ENCODE peak calls at places on chromosomes 3 and 15, in four cellular contexts. O is H1, Y is HepG2, Q is GM12878. B is an unnamed sample.

GRCh38 chr15:39474657-39475056 is 106.2 kb upstream of the THBS1 start:
- DNase-seq in O (no peak), Y (no peak), Q (no peak), B (no peak)

GRCh38 chr3:129627350-129628168 is 21.1 kb upstream of the PLXND1 start:
- DNase-seq in O (peak), Y (peak), Q (peak), B (peak)

GRCh38 chr3:73582535-73582934 is 42.2 kb downstream of the PDZRN3 start:
- DNase-seq in O (no peak), Y (no peak), Q (no peak), B (no peak)

GRCh38 chr3:177336841-177337430 is 139.7 kb upstream of the TBL1XR1 start:
- DNase-seq in O (peak), Y (no peak), Q (no peak), B (no peak)

GRCh38 chr15:42623951-42624350 is 48.5 kb downstream of the STARD9 start:
- DNase-seq in O (no peak), Y (no peak), Q (no peak), B (no peak)

GRCh38 chr15:40590635-40591105 is 3.4 kb upstream of the KNL1 start:
- DNase-seq in O (no peak), Y (no peak), Q (no peak), B (no peak)

GRCh38 chr15:86183765-86184491 is 104.3 kb downstream of the AGBL1 start:
- DNase-seq in O (no peak), Y (no peak), Q (no peak), B (no peak)

GRCh38 chr3:14418670-14419250 is 16.4 kb downstream of the SLC6A6 start:
- DNase-seq in O (no peak), Y (peak), Q (no peak), B (no peak)

GRCh38 chr15:39191871-39192281 is 389.0 kb upstream of the THBS1 start:
- DNase-seq in O (no peak), Y (peak), Q (no peak), B (no peak)

GRCh38 chr3:143832433-143832832 is 15.8 kb downstream of the SLC9A9 start:
- DNase-seq in O (no peak), Y (no peak), Q (no peak), B (no peak)

GRCh38 chr3:30597131-30597768 is 9.2 kb upstream of the TGFBR2 start:
- DNase-seq in O (no peak), Y (peak), Q (no peak), B (no peak)

GRCh38 chr3:19543212-19543841 is 390.7 kb downstream of the EFHB start:
- DNase-seq in O (peak), Y (peak), Q (peak), B (peak)

GRCh38 chr3:37949866-37950265 is 40.7 kb upstream of the VILL start:
- DNase-seq in O (peak), Y (no peak), Q (no peak), B (no peak)

GRCh38 chr3:52136513-52136912 is 17.7 kb downstream of the POC1A start:
- DNase-seq in O (no peak), Y (no peak), Q (no peak), B (no peak)

GRCh38 chr3:52056521-52056967 is at the start of gene DUSP7:
- DNase-seq in O (peak), Y (no peak), Q (no peak), B (no peak)

GRCh38 chr15:63012444-63012843 is 30.1 kb upstream of the TPM1 start:
- DNase-seq in O (no peak), Y (no peak), Q (no peak), B (no peak)

GRCh38 chr3:44421280-44421679 is 56.2 kb downstream of the ZNF445 start:
- DNase-seq in O (no peak), Y (no peak), Q (no peak), B (no peak)

GRCh38 chr3:117355566-117355965 is 646.0 kb downstream of the TUSC7 start:
- DNase-seq in O (peak), Y (peak), Q (no peak), B (peak)

GRCh38 chr15:71802770-71803169 is 7.6 kb upstream of the NR2E3 start:
- DNase-seq in O (peak), Y (no peak), Q (no peak), B (no peak)

GRCh38 chr3:4550957-4551754 is 58.0 kb downstream of the ITPR1 start:
- DNase-seq in O (no peak), Y (no peak), Q (no peak), B (no peak)

GRCh38 chr3:171274222-171274621 is 186.0 kb downstream of the TNIK start:
- DNase-seq in O (no peak), Y (no peak), Q (no peak), B (no peak)

GRCh38 chr3:43766672-43767465 is 76.1 kb downstream of the ABHD5 start:
- DNase-seq in O (no peak), Y (no peak), Q (no peak), B (no peak)

GRCh38 chr15:90465930-90466567 is 63.7 kb upstream of the CRTC3 start:
- DNase-seq in O (no peak), Y (no peak), Q (no peak), B (no peak)

GRCh38 chr15:59200560-59200959 is 6.1 kb upstream of the LDHAL6B start:
- DNase-seq in O (no peak), Y (no peak), Q (no peak), B (no peak)

GRCh38 chr3:65672876-65673815 is 365.6 kb downstream of the MAGI1 start:
- DNase-seq in O (peak), Y (peak), Q (no peak), B (peak)

GRCh38 chr3:129439381-129439816 is 349 bp downstream of the MBD4 start:
- DNase-seq in O (no peak), Y (no peak), Q (no peak), B (no peak)

GRCh38 chr15:78944202-78944625 is 632 bp downstream of the CTSH start:
- DNase-seq in O (no peak), Y (no peak), Q (no peak), B (no peak)

GRCh38 chr3:171056528-171056927 is 30.0 kb upstream of the SLC2A2 start:
- DNase-seq in O (no peak), Y (peak), Q (no peak), B (no peak)

GRCh38 chr3:144286235-144286910 is 314.8 kb downstream of the DIPK2A start:
- DNase-seq in O (no peak), Y (no peak), Q (no peak), B (no peak)

GRCh38 chr15:41022487-41023090 is 69.3 kb downstream of the CHAC1 start:
- DNase-seq in O (peak), Y (peak), Q (peak), B (peak)

GRCh38 chr15:74540135-74540760 is 772 bp upstream of the ARID3B start:
- DNase-seq in O (no peak), Y (peak), Q (no peak), B (no peak)

GRCh38 chr3:66181764-66182163 is 39.0 kb upstream of the SLC25A26 start:
- DNase-seq in O (no peak), Y (no peak), Q (no peak), B (no peak)

GRCh38 chr3:143603774-143604173 is 244.5 kb downstream of the SLC9A9 start:
- DNase-seq in O (no peak), Y (no peak), Q (no peak), B (no peak)

GRCh38 chr15:45391746-45392711 is 13.7 kb upstream of the GATM start:
- DNase-seq in O (no peak), Y (no peak), Q (peak), B (no peak)

GRCh38 chr3:44885618-44886017 is 11.2 kb downstream of the TGM4 start:
- DNase-seq in O (no peak), Y (peak), Q (no peak), B (no peak)

GRCh38 chr3:42590989-42591756 is 513 bp downstream of the SS18L2 start:
- DNase-seq in O (no peak), Y (no peak), Q (no peak), B (no peak)

GRCh38 chr3:7630925-7631324 is 770.0 kb downstream of the GRM7 start:
- DNase-seq in O (no peak), Y (no peak), Q (no peak), B (no peak)

GRCh38 chr3:169323580-169324453 is 339.7 kb downstream of the MECOM start:
- DNase-seq in O (no peak), Y (no peak), Q (no peak), B (no peak)

DNA sequence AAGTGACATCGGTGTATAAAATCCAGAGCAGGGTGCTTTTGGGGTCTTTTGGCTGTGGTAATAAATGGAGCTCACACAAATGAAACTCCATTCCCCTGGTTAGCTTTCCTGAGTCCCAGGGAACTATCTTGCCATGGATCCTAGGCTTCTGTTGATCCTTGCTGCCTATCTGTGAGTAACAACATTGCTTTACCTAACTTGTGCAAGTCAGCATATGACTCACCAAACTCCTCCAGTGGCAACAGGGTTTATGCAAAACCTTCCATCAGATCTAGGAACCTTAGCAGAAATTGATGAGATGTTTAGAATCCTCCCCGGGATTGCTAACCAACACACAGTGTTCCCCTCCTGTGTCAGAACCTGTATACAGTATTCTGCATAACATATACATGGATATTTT is 105.4 kb downstream of the SCAPER start:
- DNase-seq in O (no peak), Y (no peak), Q (no peak), B (no peak)
- TF ChIP-seq YY1 in O (no peak), Y (no peak), Q (no peak), B (no peak)

GRCh38 chr15:92393994-92394326 is 279 bp downstream of the ST8SIA2 start:
- DNase-seq in O (no peak), Y (no peak), Q (no peak), B (no peak)

GRCh38 chr15:92393287-92393993 is at the start of gene ST8SIA2:
- DNase-seq in O (peak), Y (no peak), Q (no peak), B (no peak)

GRCh38 chr15:92392462-92392861 is 1.2 kb upstream of the ST8SIA2 start:
- DNase-seq in O (peak), Y (no peak), Q (no peak), B (no peak)

GRCh38 chr15:92391640-92392039 is 2.0 kb upstream of the ST8SIA2 start:
- DNase-seq in O (peak), Y (peak), Q (no peak), B (no peak)

DNA sequence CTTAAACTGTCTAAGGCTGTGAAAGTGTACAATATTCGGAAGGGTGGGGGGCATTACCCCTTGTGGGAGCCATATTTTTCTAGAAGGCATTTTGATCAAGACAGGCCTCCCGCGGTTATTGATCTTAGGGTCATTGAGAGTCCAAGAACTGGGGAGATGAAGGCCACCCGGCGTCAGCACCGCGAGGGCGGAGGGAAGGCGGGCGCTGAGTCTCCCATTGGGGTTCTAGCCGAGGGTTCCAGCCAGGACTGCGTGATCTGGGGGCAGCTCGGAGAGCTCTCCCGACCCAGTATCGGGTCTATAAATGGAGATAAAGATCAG is 755 bp upstream of the ST8SIA2 start:
- DNase-seq in O (peak), Y (no peak), Q (no peak), B (no peak)
- H3K4me3 ChIP-seq in O (peak), Y (no peak), Q (no peak), B (peak)

GRCh38 chr15:33453761-33454160 is 143.0 kb downstream of the RYR3 start:
- DNase-seq in O (no peak), Y (no peak), Q (no peak), B (no peak)
- TF ChIP-seq SUZ12 in O (no peak), Y (no peak), Q (no peak), B (no peak)

GRCh38 chr3:114456742-114457141 is 162.9 kb downstream of the TIGIT start:
- DNase-seq in O (no peak), Y (no peak), Q (peak), B (no peak)
- TF ChIP-seq YY1 in O (no peak), Y (no peak), Q (peak), B (no peak)

GRCh38 chr3:23077126-23077525 is 126.0 kb upstream of the UBE2E2 start:
- DNase-seq in O (no peak), Y (no peak), Q (no peak), B (no peak)

GRCh38 chr3:23084367-23084766 is 118.8 kb upstream of the UBE2E2 start:
- DNase-seq in O (no peak), Y (no peak), Q (no peak), B (no peak)

GRCh38 chr3:23078735-23079134 is 124.4 kb upstream of the UBE2E2 start:
- DNase-seq in O (no peak), Y (no peak), Q (no peak), B (no peak)

GRCh38 chr3:23075478-23075877 is 127.6 kb upstream of the UBE2E2 start:
- DNase-seq in O (no peak), Y (no peak), Q (no peak), B (no peak)

GRCh38 chr3:23079976-23080375 is 123.2 kb upstream of the UBE2E2 start:
- DNase-seq in O (no peak), Y (no peak), Q (no peak), B (no peak)
- H3K4me3 ChIP-seq in O (no peak), Y (no peak), Q (no peak), B (no peak)

GRCh38 chr3:34216713-34217346 is 418.4 kb downstream of the PDCD6IP start:
- DNase-seq in O (no peak), Y (no peak), Q (no peak), B (no peak)

GRCh38 chr3:34212671-34213070 is 414.2 kb downstream of the PDCD6IP start:
- DNase-seq in O (no peak), Y (no peak), Q (no peak), B (no peak)

GRCh38 chr3:34212175-34212574 is 413.7 kb downstream of the PDCD6IP start:
- DNase-seq in O (no peak), Y (no peak), Q (no peak), B (no peak)

GRCh38 chr3:34218706-34219105 is 420.3 kb downstream of the PDCD6IP start:
- DNase-seq in O (no peak), Y (no peak), Q (no peak), B (no peak)

DNA sequence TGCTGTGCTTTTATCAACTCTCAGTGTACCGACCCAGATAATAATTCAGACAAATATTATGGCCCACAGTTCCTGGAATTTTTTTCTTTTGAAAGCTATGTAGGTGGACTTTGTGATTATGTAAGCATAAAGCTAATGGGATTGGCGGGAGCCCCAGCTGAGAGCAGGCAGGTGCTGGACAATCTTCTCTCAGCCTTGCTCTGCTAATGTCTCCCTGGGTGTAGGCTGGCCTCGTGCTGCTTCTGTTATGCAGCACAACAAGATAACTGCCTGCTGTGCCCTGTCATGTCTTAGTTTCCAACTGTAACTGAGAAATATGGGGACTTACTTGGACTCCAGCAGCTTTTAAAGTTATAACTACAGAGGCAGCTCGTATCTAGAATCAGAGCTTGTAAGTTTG is 415.1 kb downstream of the PDCD6IP start:
- DNase-seq in O (no peak), Y (no peak), Q (no peak), B (no peak)
- TF ChIP-seq SUZ12 in O (no peak), Y (no peak), Q (no peak), B (no peak)

GRCh38 chr15:48427960-48428547 is 96.8 kb downstream of the DUT start:
- DNase-seq in O (no peak), Y (no peak), Q (no peak), B (no peak)

GRCh38 chr15:48426047-48426446 is 94.8 kb downstream of the DUT start:
- DNase-seq in O (no peak), Y (no peak), Q (no peak), B (no peak)

GRCh38 chr15:48426941-48427340 is 95.7 kb downstream of the DUT start:
- DNase-seq in O (no peak), Y (no peak), Q (no peak), B (no peak)

GRCh38 chr15:48425051-48425450 is 93.8 kb downstream of the DUT start:
- DNase-seq in O (no peak), Y (no peak), Q (no peak), B (no peak)

DNA sequence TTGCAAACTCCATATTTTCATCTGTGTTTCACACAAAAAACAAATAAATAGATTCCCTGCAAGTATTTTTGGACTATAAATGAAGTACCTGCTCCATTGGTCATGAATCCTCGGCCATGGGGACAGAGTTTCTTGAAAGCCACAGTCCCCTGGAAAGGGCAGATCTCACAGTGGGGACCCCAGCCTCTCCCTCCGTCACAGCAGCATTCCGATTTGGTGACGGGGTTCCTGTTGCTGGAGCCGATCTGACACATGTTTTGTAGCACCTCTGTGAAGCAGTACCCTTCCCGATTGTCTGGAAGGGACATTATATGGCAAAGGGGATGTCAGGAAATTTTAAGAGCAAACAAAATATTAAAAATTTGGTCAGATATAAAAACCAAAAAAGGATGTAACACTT is 96.2 kb downstream of the DUT start:
- DNase-seq in O (no peak), Y (no peak), Q (no peak), B (no peak)
- TF ChIP-seq YY1 in O (no peak), Y (no peak), Q (no peak), B (no peak)

DNA sequence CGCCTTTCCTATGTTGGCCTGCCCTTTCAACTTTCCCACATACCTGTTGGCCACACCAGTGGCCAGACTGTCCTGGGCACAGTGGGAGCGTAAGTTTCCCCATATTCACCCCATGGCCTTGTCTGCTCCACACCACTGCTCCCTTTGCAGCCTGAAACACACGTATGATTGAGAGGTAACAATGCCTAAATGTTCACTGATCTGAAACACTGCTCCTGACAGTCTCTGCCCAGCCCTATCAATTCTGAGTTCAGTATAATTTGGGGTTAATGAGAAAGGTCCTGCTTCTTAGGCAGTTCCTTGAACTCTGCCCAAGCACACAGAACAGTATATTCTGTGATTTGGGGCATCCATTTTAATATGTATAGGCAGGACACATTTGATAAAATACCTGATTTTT is 52.2 kb downstream of the ANXA2 start:
- DNase-seq in O (no peak), Y (no peak), Q (no peak), B (no peak)
- H3K4me3 ChIP-seq in O (no peak), Y (no peak), Q (no peak), B (no peak)

GRCh38 chr3:162436826-162437225 is 940.2 kb downstream of the OTOL1 start:
- DNase-seq in O (no peak), Y (no peak), Q (no peak), B (no peak)
- TF ChIP-seq SUZ12 in O (no peak), Y (no peak), Q (no peak), B (no peak)

B was measured in NT2/D1.